ENCODE peak calls at places on chromosomes 5 and 9, in four cellular contexts. One of them, this sample, is unnamed.
A peak's percentile ranks its signal among the peaks of the same experiment; 100 is the strongest.

GRCh38 chr5:93236807-93237421 is 344.1 kb downstream of the NR2F1-AS1 start:
- DNase-seq in stimulated activated CD8-positive, alpha-beta memory T cell treated with anti-CD3 and anti-CD28 coated beads, Interleukin-4, amount 100 ng/mL, for 1 hour: no peak
- DNase-seq in stimulated activated naive CD4-positive, alpha-beta T cell: no peak
- DNase-seq in astrocyte of the cerebellum: no peak
- DNase-seq in this sample: no peak

GRCh38 chr5:124060413-124061095 is 548.6 kb downstream of the CSNK1G3 start:
- DNase-seq in stimulated activated CD8-positive, alpha-beta memory T cell treated with anti-CD3 and anti-CD28 coated beads, Interleukin-4, amount 100 ng/mL, for 1 hour: no peak
- DNase-seq in stimulated activated naive CD4-positive, alpha-beta T cell: no peak
- DNase-seq in astrocyte of the cerebellum: no peak
- DNase-seq in this sample: no peak

GRCh38 chr9:70232476-70232875 is 26.3 kb upstream of the SMC5 start:
- DNase-seq in stimulated activated CD8-positive, alpha-beta memory T cell treated with anti-CD3 and anti-CD28 coated beads, Interleukin-4, amount 100 ng/mL, for 1 hour: no peak
- DNase-seq in stimulated activated naive CD4-positive, alpha-beta T cell: no peak
- DNase-seq in astrocyte of the cerebellum: no peak
- DNase-seq in this sample: no peak

GRCh38 chr5:118302786-118303185 is 685.6 kb downstream of the DTWD2 start:
- DNase-seq in stimulated activated CD8-positive, alpha-beta memory T cell treated with anti-CD3 and anti-CD28 coated beads, Interleukin-4, amount 100 ng/mL, for 1 hour: no peak
- DNase-seq in stimulated activated naive CD4-positive, alpha-beta T cell: no peak
- DNase-seq in astrocyte of the cerebellum: no peak
- DNase-seq in this sample: no peak

GRCh38 chr5:88876714-88877113 is 6.3 kb downstream of the MEF2C start:
- DNase-seq in stimulated activated CD8-positive, alpha-beta memory T cell treated with anti-CD3 and anti-CD28 coated beads, Interleukin-4, amount 100 ng/mL, for 1 hour: no peak
- DNase-seq in stimulated activated naive CD4-positive, alpha-beta T cell: no peak
- DNase-seq in astrocyte of the cerebellum: no peak
- DNase-seq in this sample: no peak

GRCh38 chr5:172837640-172838039 is 3.6 kb downstream of the ERGIC1 start:
- DNase-seq in stimulated activated CD8-positive, alpha-beta memory T cell treated with anti-CD3 and anti-CD28 coated beads, Interleukin-4, amount 100 ng/mL, for 1 hour: no peak
- DNase-seq in stimulated activated naive CD4-positive, alpha-beta T cell: peak; percentile 4
- DNase-seq in astrocyte of the cerebellum: no peak
- DNase-seq in this sample: no peak

GRCh38 chr5:172573115-172573882 is 67.8 kb upstream of the NEURL1B start:
- DNase-seq in stimulated activated CD8-positive, alpha-beta memory T cell treated with anti-CD3 and anti-CD28 coated beads, Interleukin-4, amount 100 ng/mL, for 1 hour: no peak
- DNase-seq in stimulated activated naive CD4-positive, alpha-beta T cell: no peak
- DNase-seq in astrocyte of the cerebellum: no peak
- DNase-seq in this sample: no peak

GRCh38 chr5:82676663-82677062 is 398.5 kb upstream of the RPS23 start:
- DNase-seq in stimulated activated CD8-positive, alpha-beta memory T cell treated with anti-CD3 and anti-CD28 coated beads, Interleukin-4, amount 100 ng/mL, for 1 hour: no peak
- DNase-seq in stimulated activated naive CD4-positive, alpha-beta T cell: no peak
- DNase-seq in astrocyte of the cerebellum: no peak
- DNase-seq in this sample: no peak

GRCh38 chr9:15469862-15470261 is 40.9 kb downstream of the PSIP1 start:
- DNase-seq in stimulated activated CD8-positive, alpha-beta memory T cell treated with anti-CD3 and anti-CD28 coated beads, Interleukin-4, amount 100 ng/mL, for 1 hour: no peak
- DNase-seq in stimulated activated naive CD4-positive, alpha-beta T cell: no peak
- DNase-seq in astrocyte of the cerebellum: no peak
- DNase-seq in this sample: no peak

GRCh38 chr9:131019387-131020239 is 10.6 kb downstream of the LAMC3 start:
- DNase-seq in stimulated activated CD8-positive, alpha-beta memory T cell treated with anti-CD3 and anti-CD28 coated beads, Interleukin-4, amount 100 ng/mL, for 1 hour: no peak
- DNase-seq in stimulated activated naive CD4-positive, alpha-beta T cell: no peak
- DNase-seq in astrocyte of the cerebellum: no peak
- DNase-seq in this sample: peak; percentile 90

GRCh38 chr5:42858031-42858643 is 46.4 kb upstream of the SELENOP start:
- DNase-seq in stimulated activated CD8-positive, alpha-beta memory T cell treated with anti-CD3 and anti-CD28 coated beads, Interleukin-4, amount 100 ng/mL, for 1 hour: no peak
- DNase-seq in stimulated activated naive CD4-positive, alpha-beta T cell: no peak
- DNase-seq in astrocyte of the cerebellum: no peak
- DNase-seq in this sample: no peak

GRCh38 chr9:109037946-109038345 is 24.6 kb upstream of the CTNNAL1 start:
- DNase-seq in stimulated activated CD8-positive, alpha-beta memory T cell treated with anti-CD3 and anti-CD28 coated beads, Interleukin-4, amount 100 ng/mL, for 1 hour: no peak
- DNase-seq in stimulated activated naive CD4-positive, alpha-beta T cell: no peak
- DNase-seq in astrocyte of the cerebellum: no peak
- DNase-seq in this sample: no peak

GRCh38 chr9:4936823-4937222 is 48.2 kb upstream of the JAK2 start:
- DNase-seq in stimulated activated CD8-positive, alpha-beta memory T cell treated with anti-CD3 and anti-CD28 coated beads, Interleukin-4, amount 100 ng/mL, for 1 hour: no peak
- DNase-seq in stimulated activated naive CD4-positive, alpha-beta T cell: no peak
- DNase-seq in astrocyte of the cerebellum: no peak
- DNase-seq in this sample: no peak

GRCh38 chr9:107007981-107008380 is 145.0 kb downstream of the ZNF462 start:
- DNase-seq in stimulated activated CD8-positive, alpha-beta memory T cell treated with anti-CD3 and anti-CD28 coated beads, Interleukin-4, amount 100 ng/mL, for 1 hour: no peak
- DNase-seq in stimulated activated naive CD4-positive, alpha-beta T cell: no peak
- DNase-seq in astrocyte of the cerebellum: no peak
- DNase-seq in this sample: no peak

GRCh38 chr5:168015506-168015905 is 275.9 kb upstream of the WWC1 start:
- DNase-seq in stimulated activated CD8-positive, alpha-beta memory T cell treated with anti-CD3 and anti-CD28 coated beads, Interleukin-4, amount 100 ng/mL, for 1 hour: no peak
- DNase-seq in stimulated activated naive CD4-positive, alpha-beta T cell: no peak
- DNase-seq in astrocyte of the cerebellum: no peak
- DNase-seq in this sample: no peak

GRCh38 chr9:77975023-77975422 is 56.6 kb downstream of the GNAQ start:
- DNase-seq in stimulated activated CD8-positive, alpha-beta memory T cell treated with anti-CD3 and anti-CD28 coated beads, Interleukin-4, amount 100 ng/mL, for 1 hour: no peak
- DNase-seq in stimulated activated naive CD4-positive, alpha-beta T cell: no peak
- DNase-seq in astrocyte of the cerebellum: no peak
- DNase-seq in this sample: no peak

GRCh38 chr9:110650261-110650660 is 18.3 kb upstream of the MUSK start:
- DNase-seq in stimulated activated CD8-positive, alpha-beta memory T cell treated with anti-CD3 and anti-CD28 coated beads, Interleukin-4, amount 100 ng/mL, for 1 hour: no peak
- DNase-seq in stimulated activated naive CD4-positive, alpha-beta T cell: no peak
- DNase-seq in astrocyte of the cerebellum: no peak
- DNase-seq in this sample: no peak

This sample was measured in HFF-Myc.